ENCODE peak calls at places on chromosomes 2 and 18, in seven cellular contexts. U, E, H, R, W, J and D are unnamed samples.

GRCh38 chr18:74652392-74652988 is 54.8 kb downstream of the ZNF407 start:
- DNase-seq in U (peak), E (peak), H (peak), R (peak), W (no peak), J (no peak), D (peak)

GRCh38 chr2:1527153-1527992 is 114.1 kb downstream of the TPO start:
- DNase-seq in U (no peak), E (no peak), H (no peak), R (no peak), W (no peak), J (no peak), D (no peak)

GRCh38 chr2:84424152-84424551 is 34.9 kb downstream of the SUCLG1 start:
- DNase-seq in U (no peak), E (peak), H (no peak), R (peak), W (no peak), J (no peak), D (peak)

GRCh38 chr2:127576433-127577207 is 41.1 kb downstream of the MYO7B start:
- DNase-seq in U (no peak), E (peak), H (no peak), R (no peak), W (no peak), J (no peak), D (no peak)

GRCh38 chr2:55056024-55056521 is 5.8 kb upstream of the RTN4 start:
- DNase-seq in U (peak), E (no peak), H (no peak), R (no peak), W (no peak), J (no peak), D (peak)

GRCh38 chr2:130744287-130745117 is 10.8 kb upstream of the AMER3 start:
- DNase-seq in U (no peak), E (peak), H (peak), R (no peak), W (no peak), J (no peak), D (no peak)

GRCh38 chr2:144162652-144163051 is 357.3 kb downstream of the ZEB2 start:
- DNase-seq in U (peak), E (no peak), H (peak), R (no peak), W (peak), J (no peak), D (peak)

GRCh38 chr2:35255826-35256225 is 1099.8 kb upstream of the CRIM1 start:
- DNase-seq in U (no peak), E (no peak), H (no peak), R (no peak), W (no peak), J (no peak), D (no peak)

GRCh38 chr2:194819367-194819766 is 837.7 kb upstream of the SLC39A10 start:
- DNase-seq in U (no peak), E (no peak), H (no peak), R (no peak), W (no peak), J (no peak), D (no peak)

GRCh38 chr2:20664431-20665260 is 2.3 kb upstream of the GDF7 start:
- DNase-seq in U (no peak), E (peak), H (peak), R (no peak), W (no peak), J (no peak), D (no peak)

GRCh38 chr2:46252891-46253659 is 44.1 kb upstream of the EPAS1 start:
- DNase-seq in U (peak), E (peak), H (no peak), R (no peak), W (no peak), J (no peak), D (no peak)

GRCh38 chr18:33467531-33467930 is 27.0 kb upstream of the CCDC178 start:
- DNase-seq in U (no peak), E (no peak), H (no peak), R (no peak), W (no peak), J (no peak), D (no peak)
- TF ChIP-seq SIN3A in U (no peak), E (no peak), H (no peak), R (no peak), W (no peak), J (no peak), D (no peak)

GRCh38 chr2:200223385-200223784 is 83.1 kb upstream of the SPATS2L start:
- DNase-seq in U (no peak), E (no peak), H (no peak), R (no peak), W (no peak), J (no peak), D (no peak)
- TF ChIP-seq SIN3A in U (no peak), E (no peak), H (no peak), R (no peak), W (no peak), J (no peak), D (no peak)

DNA sequence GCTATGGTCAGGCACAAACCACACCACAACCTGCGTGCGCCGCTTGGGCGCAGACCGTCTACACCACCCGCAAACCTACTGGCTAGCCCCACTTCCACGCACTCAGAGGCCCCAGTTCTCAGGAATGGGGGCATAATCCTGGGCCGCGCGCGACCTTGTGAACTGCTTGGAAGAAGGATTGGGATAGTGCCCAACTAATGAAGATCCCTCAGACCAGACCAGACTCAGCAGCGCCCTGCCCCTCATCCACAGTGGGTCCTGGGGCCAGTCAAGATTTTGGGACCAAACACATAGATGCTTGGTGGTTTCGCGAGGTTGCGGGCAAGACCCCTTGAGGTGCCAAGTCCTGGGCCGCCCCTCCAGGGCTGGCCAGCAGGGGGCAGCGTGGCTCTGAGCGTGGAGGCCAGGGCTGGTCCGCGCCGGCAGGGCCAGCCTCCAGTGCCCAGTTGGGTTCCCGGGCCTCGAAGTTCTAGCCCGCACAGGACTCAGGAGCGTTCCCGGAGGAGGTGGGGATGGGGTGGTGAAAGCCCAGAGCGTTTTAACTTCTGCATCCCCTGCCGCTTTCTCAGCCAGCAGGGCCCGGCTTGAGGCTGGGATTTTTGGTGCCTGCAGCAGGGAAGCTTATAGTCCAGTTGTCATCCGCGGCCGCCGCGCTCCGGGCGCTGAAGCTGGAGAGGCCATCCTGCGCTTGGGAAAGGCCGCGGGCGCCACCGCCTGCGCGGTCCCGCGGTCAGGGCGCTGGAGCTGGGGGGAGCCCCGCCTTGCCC is 8.3 kb downstream of the OSR1 start:
- DNase-seq in U (peak), E (peak), H (peak), R (no peak), W (no peak), J (no peak), D (peak)
- TF ChIP-seq SIN3A in U (no peak), E (no peak), H (no peak), R (no peak), W (no peak), J (peak), D (no peak)

DNA sequence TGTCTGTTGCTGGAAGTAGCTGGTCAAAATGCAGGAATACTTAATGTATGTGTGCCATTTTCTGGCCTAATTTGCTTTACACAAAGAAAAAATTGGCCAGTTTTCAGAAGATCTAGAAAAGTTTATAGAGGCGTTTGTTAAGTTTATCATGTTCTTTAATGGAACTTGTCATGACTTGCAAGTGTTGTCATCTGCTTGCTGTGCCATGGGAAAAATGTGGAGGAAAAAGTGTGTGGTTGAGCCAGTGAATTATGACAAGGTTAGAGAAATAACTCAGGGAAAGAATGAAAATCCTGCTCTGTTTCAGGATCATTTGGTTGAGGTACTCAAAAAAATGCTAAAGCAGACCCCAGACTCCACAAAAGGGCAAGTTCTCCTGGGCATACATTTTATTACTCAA is 301.6 kb upstream of the CDH2 start:
- DNase-seq in U (no peak), E (no peak), H (no peak), R (no peak), W (no peak), J (no peak), D (no peak)
- TF ChIP-seq SIN3A in U (no peak), E (no peak), H (no peak), R (no peak), W (no peak), J (no peak), D (no peak)

DNA sequence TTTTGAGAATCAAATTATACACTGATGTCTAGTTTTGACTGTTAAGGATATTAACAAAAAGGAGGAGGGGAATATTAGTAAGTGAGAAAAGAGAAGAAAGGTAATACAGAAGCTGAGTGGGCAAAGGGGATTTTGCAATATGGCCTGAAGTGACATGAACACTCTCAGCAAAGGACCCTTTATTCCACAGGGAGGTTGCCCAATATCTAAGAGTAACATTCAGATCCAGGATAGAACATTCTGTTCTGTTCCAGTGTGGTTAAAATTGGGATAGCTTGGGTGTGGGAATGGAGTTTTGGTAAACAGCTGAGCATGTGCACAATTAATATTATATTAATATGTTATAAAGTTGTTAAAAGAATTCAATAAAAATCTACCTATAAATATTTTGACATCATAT is 120.1 kb downstream of the ZNF385B start:
- DNase-seq in U (no peak), E (no peak), H (no peak), R (no peak), W (no peak), J (no peak), D (no peak)
- TF ChIP-seq SIN3A in U (no peak), E (no peak), H (no peak), R (no peak), W (no peak), J (no peak), D (no peak)

GRCh38 chr2:99808801-99809200 is 319.0 kb upstream of the REV1 start:
- DNase-seq in U (no peak), E (no peak), H (no peak), R (no peak), W (no peak), J (no peak), D (no peak)
- TF ChIP-seq SIN3A in U (no peak), E (no peak), H (no peak), R (no peak), W (no peak), J (no peak), D (no peak)

GRCh38 chr2:129575880-129576279 is 403.6 kb upstream of the RAB6C start:
- DNase-seq in U (no peak), E (no peak), H (no peak), R (no peak), W (no peak), J (no peak), D (no peak)
- TF ChIP-seq SIN3A in U (no peak), E (no peak), H (no peak), R (no peak), W (no peak), J (no peak), D (no peak)